ENCODE peak calls at places on chromosomes 1 and 21, in seven cellular contexts. J is effector memory CD4-positive, alpha-beta T cell; N is ascending aorta; T is right atrium auricular region; P is CD8-positive, alpha-beta T cell; Y is mesenchymal stem cell; Q is lung. D is an unnamed sample. For H3K27me3, the result is how much of the 10 kb centered on the place peaks cover.

GRCh38 chr1:248926401-248927182 is 20.6 kb downstream of the PGBD2 start:
- DNase-seq in J (no peak), N (no peak), T (no peak), P (no peak), Y (peak), Q (no peak), D (no peak)

GRCh38 chr1:248155927-248156326 is 11.0 kb downstream of the OR2M5 start:
- DNase-seq in J (no peak), N (no peak), T (no peak), P (no peak), Y (no peak), Q (no peak), D (no peak)

GRCh38 chr1:89736937-89737733 is 83.7 kb upstream of the LRRC8D start:
- DNase-seq in J (no peak), N (no peak), T (no peak), P (no peak), Y (peak), Q (no peak), D (no peak)

GRCh38 chr1:225454733-225455132 is 26.9 kb upstream of the LBR start:
- DNase-seq in J (peak), N (peak), T (no peak), P (peak), Y (peak), Q (no peak), D (no peak)

GRCh38 chr1:53391982-53392381 is 64.1 kb upstream of the LRP8 start:
- DNase-seq in J (no peak), N (no peak), T (no peak), P (no peak), Y (no peak), Q (no peak), D (no peak)

GRCh38 chr1:96253281-96254035 is 468.1 kb upstream of the PTBP2 start:
- DNase-seq in J (no peak), N (no peak), T (no peak), P (no peak), Y (no peak), Q (no peak), D (no peak)

GRCh38 chr1:101081496-101082282 is 56.1 kb upstream of the DPH5 start:
- DNase-seq in J (no peak), N (no peak), T (no peak), P (peak), Y (no peak), Q (no peak), D (no peak)

GRCh38 chr1:240771450-240771849 is 159.5 kb upstream of the GREM2 start:
- DNase-seq in J (no peak), N (no peak), T (no peak), P (no peak), Y (no peak), Q (no peak), D (no peak)

GRCh38 chr1:29784276-29785136 is 548.2 kb downstream of the PTPRU start:
- DNase-seq in J (no peak), N (no peak), T (peak), P (no peak), Y (no peak), Q (peak), D (no peak)

GRCh38 chr1:218694635-218695034 is 349.5 kb downstream of the TGFB2 start:
- DNase-seq in J (no peak), N (no peak), T (no peak), P (no peak), Y (no peak), Q (no peak), D (no peak)

GRCh38 chr1:15949453-15950245 is 26.3 kb downstream of the ZBTB17 start:
- DNase-seq in J (peak), N (peak), T (peak), P (peak), Y (peak), Q (peak), D (no peak)

GRCh38 chr1:195591917-195592672 is 1016.1 kb downstream of the KCNT2 start:
- DNase-seq in J (no peak), N (no peak), T (no peak), P (no peak), Y (peak), Q (no peak), D (peak)

GRCh38 chr1:63878914-63879313 is 105.1 kb downstream of the ROR1 start:
- DNase-seq in J (no peak), N (no peak), T (no peak), P (no peak), Y (peak), Q (no peak), D (no peak)

GRCh38 chr1:217889401-217889800 is 258.3 kb downstream of the SPATA17 start:
- DNase-seq in J (no peak), N (no peak), T (no peak), P (no peak), Y (peak), Q (no peak), D (no peak)

GRCh38 chr1:205514211-205515142 is 10.0 kb downstream of the CDK18 start:
- DNase-seq in J (no peak), N (no peak), T (no peak), P (no peak), Y (no peak), Q (no peak), D (no peak)

GRCh38 chr21:16195896-16196443 is 466.2 kb downstream of the USP25 start:
- DNase-seq in J (no peak), N (no peak), T (no peak), P (no peak), Y (peak), Q (no peak), D (no peak)

GRCh38 chr21:16193758-16194606 is 464.2 kb downstream of the USP25 start:
- DNase-seq in J (no peak), N (peak), T (peak), P (no peak), Y (peak), Q (peak), D (peak)

GRCh38 chr21:16194851-16195251 is 465.1 kb downstream of the USP25 start:
- DNase-seq in J (no peak), N (no peak), T (no peak), P (no peak), Y (peak), Q (no peak), D (peak)

GRCh38 chr21:16196521-16197208 is 466.9 kb downstream of the USP25 start:
- DNase-seq in J (no peak), N (no peak), T (no peak), P (no peak), Y (peak), Q (no peak), D (peak)

GRCh38 chr21:16195476-16195875 is 465.7 kb downstream of the USP25 start:
- DNase-seq in J (no peak), N (no peak), T (no peak), P (no peak), Y (peak), Q (no peak), D (peak)
- H3K4me3 ChIP-seq in J (no peak), N (peak), T (peak), P (no peak), Y (no peak), Q (no peak), D (peak)

GRCh38 chr1:165445388-165445787 is 462 bp upstream of the RXRG start:
- DNase-seq in J (no peak), N (no peak), T (no peak), P (no peak), Y (no peak), Q (no peak), D (no peak)
- H3K27me3 ChIP-seq in J (under half), N (under half), T (under half), P (under half), Y (half or more), Q (under half), D (under half)

GRCh38 chr1:62288224-62288623 is 31.0 kb downstream of the KANK4 start:
- DNase-seq in J (no peak), N (no peak), T (no peak), P (no peak), Y (no peak), Q (no peak), D (no peak)

GRCh38 chr1:62285440-62285839 is 33.8 kb downstream of the KANK4 start:
- DNase-seq in J (no peak), N (no peak), T (no peak), P (no peak), Y (no peak), Q (no peak), D (no peak)

GRCh38 chr1:62285984-62286481 is 33.2 kb downstream of the KANK4 start:
- DNase-seq in J (no peak), N (no peak), T (no peak), P (no peak), Y (no peak), Q (no peak), D (no peak)

GRCh38 chr1:62288669-62289068 is 30.6 kb downstream of the KANK4 start:
- DNase-seq in J (no peak), N (no peak), T (no peak), P (no peak), Y (no peak), Q (no peak), D (no peak)

GRCh38 chr1:62286778-62287224 is 32.4 kb downstream of the KANK4 start:
- DNase-seq in J (no peak), N (no peak), T (no peak), P (no peak), Y (no peak), Q (no peak), D (no peak)
- H3K4me3 ChIP-seq in J (no peak), N (no peak), T (peak), P (no peak), Y (no peak), Q (no peak), D (no peak)

GRCh38 chr1:18463063-18463462 is 17.7 kb upstream of the KLHDC7A start:
- DNase-seq in J (no peak), N (no peak), T (no peak), P (no peak), Y (no peak), Q (no peak), D (no peak)

GRCh38 chr1:18458751-18459133 is 22.0 kb upstream of the KLHDC7A start:
- DNase-seq in J (no peak), N (no peak), T (no peak), P (no peak), Y (no peak), Q (no peak), D (no peak)

GRCh38 chr1:18461656-18462055 is 19.1 kb upstream of the KLHDC7A start:
- DNase-seq in J (no peak), N (no peak), T (no peak), P (no peak), Y (no peak), Q (no peak), D (no peak)

GRCh38 chr1:18452550-18452949 is 28.2 kb upstream of the KLHDC7A start:
- DNase-seq in J (no peak), N (no peak), T (no peak), P (no peak), Y (no peak), Q (no peak), D (peak)

DNA sequence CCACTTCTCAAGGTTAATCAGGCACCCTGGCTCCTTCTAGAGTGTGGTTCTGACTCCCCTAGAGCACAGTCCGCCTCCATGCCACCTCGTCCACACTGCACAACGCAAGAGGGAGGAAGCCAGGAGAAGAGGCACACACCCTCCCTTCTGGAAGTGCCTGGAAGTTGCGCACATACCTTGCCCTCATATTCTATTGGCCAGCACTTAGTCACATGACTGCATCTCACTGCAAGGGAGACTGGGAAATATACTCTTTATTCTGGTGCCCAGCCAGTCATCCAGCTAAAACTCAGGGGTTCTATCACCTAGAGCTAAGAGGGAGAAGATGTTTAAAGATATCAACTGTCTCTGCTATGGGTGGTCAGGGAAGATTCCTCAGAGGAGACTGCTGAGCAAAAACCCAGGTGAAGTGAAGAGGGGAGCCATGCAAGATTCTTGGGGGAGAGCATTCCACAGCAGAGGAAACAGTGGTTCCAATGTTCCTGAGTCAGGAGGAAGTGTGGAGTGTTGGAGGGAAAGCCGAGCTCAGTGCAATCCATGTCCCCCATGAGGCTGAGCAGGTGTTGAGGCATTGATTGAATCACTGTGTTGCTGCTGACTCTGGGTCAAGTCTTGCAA is 22.5 kb upstream of the KLHDC7A start:
- DNase-seq in J (no peak), N (no peak), T (no peak), P (no peak), Y (no peak), Q (no peak), D (no peak)
- H3K27me3 ChIP-seq in J (under half), N (under half), T (under half), P (under half), Y (under half), Q (under half), D (under half)

GRCh38 chr1:70204139-70204538 is 1.2 kb downstream of the LRRC40 start:
- DNase-seq in J (no peak), N (no peak), T (no peak), P (no peak), Y (no peak), Q (no peak), D (no peak)
- H3K4me3 ChIP-seq in J (no peak), N (peak), T (no peak), P (peak), Y (no peak), Q (no peak), D (peak)

DNA sequence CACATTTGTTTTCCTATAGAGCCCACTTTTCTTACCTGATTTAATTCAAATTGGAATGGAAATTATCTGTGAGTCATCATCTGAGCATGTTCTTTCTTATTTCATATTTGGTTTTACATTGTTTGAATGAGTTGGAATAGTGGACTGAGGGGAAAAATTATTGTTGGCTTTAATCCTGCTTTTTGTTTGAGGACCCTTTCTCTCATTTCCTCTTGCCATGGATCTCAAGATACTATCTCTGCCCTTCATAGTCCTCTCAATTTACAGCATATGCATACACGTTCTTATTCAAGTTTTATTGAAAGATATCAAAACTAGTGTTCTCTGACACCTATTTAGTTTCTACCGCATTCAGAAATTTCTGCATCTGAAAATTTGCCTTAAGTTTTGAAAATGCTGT is 5.1 kb downstream of the KCNK2 start:
- DNase-seq in J (no peak), N (no peak), T (no peak), P (no peak), Y (no peak), Q (no peak), D (no peak)
- H3K27me3 ChIP-seq in J (under half), N (under half), T (under half), P (under half), Y (under half), Q (under half), D (under half)

D was measured in HAP-1.